ENCODE peak calls at places on chromosomes 11 and 22, in nine cellular contexts. One of them, this sample, is unnamed.

GRCh38 chr11:17230867-17231851 is 23.4 kb upstream of the PIK3C2A start:
- DNase-seq in amygdala: no peak
- DNase-seq in psoas muscle: no peak
- DNase-seq in WERI-Rb-1: no peak
- DNase-seq in CD8-positive, alpha-beta T cell: no peak
- DNase-seq in NB4: peak; percentile 78
- DNase-seq in cerebellar nuclear complex: no peak
- DNase-seq in C1 segment of cervical spinal cord: no peak
- DNase-seq in neural progenitor cell: no peak
- DNase-seq in this sample: peak; percentile 36

GRCh38 chr22:29621761-29622526 is 18.5 kb downstream of the NF2 start:
- DNase-seq in WERI-Rb-1: no peak
- DNase-seq in amygdala: no peak
- DNase-seq in NB4: no peak
- DNase-seq in psoas muscle: no peak
- DNase-seq in neural progenitor cell: no peak
- DNase-seq in C1 segment of cervical spinal cord: no peak
- DNase-seq in CD8-positive, alpha-beta T cell: no peak
- DNase-seq in cerebellar nuclear complex: no peak
- DNase-seq in this sample: no peak

GRCh38 chr22:43881091-43882061 is 10.4 kb downstream of the PNPLA5 start:
- DNase-seq in C1 segment of cervical spinal cord: no peak
- DNase-seq in CD8-positive, alpha-beta T cell: no peak
- DNase-seq in psoas muscle: peak; percentile 43
- DNase-seq in neural progenitor cell: no peak
- DNase-seq in cerebellar nuclear complex: no peak
- DNase-seq in NB4: no peak
- DNase-seq in amygdala: no peak
- DNase-seq in WERI-Rb-1: peak; percentile 6
- DNase-seq in this sample: no peak

GRCh38 chr11:44279483-44279882 is 30.5 kb downstream of the ALX4 start:
- DNase-seq in psoas muscle: no peak
- DNase-seq in C1 segment of cervical spinal cord: no peak
- DNase-seq in WERI-Rb-1: no peak
- DNase-seq in CD8-positive, alpha-beta T cell: no peak
- DNase-seq in NB4: no peak
- DNase-seq in amygdala: no peak
- DNase-seq in neural progenitor cell: no peak
- DNase-seq in cerebellar nuclear complex: no peak
- DNase-seq in this sample: no peak

GRCh38 chr11:2182075-2182474 is 10.5 kb upstream of the TH start:
- DNase-seq in CD8-positive, alpha-beta T cell: no peak
- DNase-seq in psoas muscle: no peak
- DNase-seq in amygdala: no peak
- DNase-seq in cerebellar nuclear complex: no peak
- DNase-seq in NB4: no peak
- DNase-seq in C1 segment of cervical spinal cord: no peak
- DNase-seq in neural progenitor cell: no peak
- DNase-seq in WERI-Rb-1: no peak
- DNase-seq in this sample: no peak

GRCh38 chr22:21025266-21025665 is 7.1 kb downstream of the SLC7A4 start:
- DNase-seq in C1 segment of cervical spinal cord: no peak
- DNase-seq in neural progenitor cell: no peak
- DNase-seq in WERI-Rb-1: no peak
- DNase-seq in NB4: no peak
- DNase-seq in cerebellar nuclear complex: no peak
- DNase-seq in amygdala: no peak
- DNase-seq in psoas muscle: no peak
- DNase-seq in CD8-positive, alpha-beta T cell: peak; percentile 27
- DNase-seq in this sample: no peak

GRCh38 chr22:39522567-39523300 is 2.4 kb downstream of the ATF4 start:
- DNase-seq in NB4: no peak
- DNase-seq in CD8-positive, alpha-beta T cell: no peak
- DNase-seq in C1 segment of cervical spinal cord: no peak
- DNase-seq in cerebellar nuclear complex: no peak
- DNase-seq in psoas muscle: peak; percentile 82
- DNase-seq in neural progenitor cell: peak; percentile 23
- DNase-seq in WERI-Rb-1: peak; percentile 55
- DNase-seq in amygdala: no peak
- DNase-seq in this sample: no peak

GRCh38 chr22:47446331-47446730 is 683.9 kb downstream of the TBC1D22A start:
- DNase-seq in cerebellar nuclear complex: no peak
- DNase-seq in C1 segment of cervical spinal cord: no peak
- DNase-seq in CD8-positive, alpha-beta T cell: no peak
- DNase-seq in psoas muscle: no peak
- DNase-seq in neural progenitor cell: no peak
- DNase-seq in amygdala: no peak
- DNase-seq in WERI-Rb-1: no peak
- DNase-seq in NB4: no peak
- DNase-seq in this sample: no peak

GRCh38 chr11:134664863-134665535 is 253.0 kb upstream of the B3GAT1 start:
- DNase-seq in WERI-Rb-1: no peak
- DNase-seq in psoas muscle: no peak
- DNase-seq in neural progenitor cell: no peak
- DNase-seq in cerebellar nuclear complex: no peak
- DNase-seq in amygdala: no peak
- DNase-seq in NB4: no peak
- DNase-seq in CD8-positive, alpha-beta T cell: no peak
- DNase-seq in C1 segment of cervical spinal cord: no peak
- DNase-seq in this sample: peak; percentile 35

GRCh38 chr11:68445531-68446035 is 15.0 kb upstream of the PPP6R3 start:
- DNase-seq in WERI-Rb-1: no peak
- DNase-seq in C1 segment of cervical spinal cord: no peak
- DNase-seq in neural progenitor cell: no peak
- DNase-seq in NB4: no peak
- DNase-seq in psoas muscle: peak; percentile 35
- DNase-seq in cerebellar nuclear complex: no peak
- DNase-seq in amygdala: no peak
- DNase-seq in CD8-positive, alpha-beta T cell: no peak
- DNase-seq in this sample: no peak

GRCh38 chr11:86632499-86633269 is 39.7 kb downstream of the ME3 start:
- DNase-seq in CD8-positive, alpha-beta T cell: peak; percentile 12
- DNase-seq in cerebellar nuclear complex: no peak
- DNase-seq in psoas muscle: peak; percentile 59
- DNase-seq in WERI-Rb-1: no peak
- DNase-seq in NB4: peak; percentile 72
- DNase-seq in amygdala: no peak
- DNase-seq in neural progenitor cell: peak; percentile 40
- DNase-seq in C1 segment of cervical spinal cord: no peak
- DNase-seq in this sample: no peak

GRCh38 chr11:105202844-105203548 is 63.4 kb upstream of the CARD18 start:
- DNase-seq in amygdala: no peak
- DNase-seq in psoas muscle: no peak
- DNase-seq in C1 segment of cervical spinal cord: no peak
- DNase-seq in neural progenitor cell: no peak
- DNase-seq in cerebellar nuclear complex: no peak
- DNase-seq in NB4: no peak
- DNase-seq in WERI-Rb-1: no peak
- DNase-seq in CD8-positive, alpha-beta T cell: no peak
- DNase-seq in this sample: no peak

GRCh38 chr22:49214976-49215375 is 612.7 kb downstream of the BRD1 start:
- DNase-seq in cerebellar nuclear complex: no peak
- DNase-seq in CD8-positive, alpha-beta T cell: no peak
- DNase-seq in WERI-Rb-1: no peak
- DNase-seq in C1 segment of cervical spinal cord: no peak
- DNase-seq in amygdala: no peak
- DNase-seq in psoas muscle: no peak
- DNase-seq in neural progenitor cell: no peak
- DNase-seq in NB4: no peak
- DNase-seq in this sample: no peak

GRCh38 chr22:44086759-44087158 is 62.7 kb downstream of the PARVB start:
- DNase-seq in neural progenitor cell: no peak
- DNase-seq in psoas muscle: no peak
- DNase-seq in cerebellar nuclear complex: no peak
- DNase-seq in NB4: no peak
- DNase-seq in WERI-Rb-1: no peak
- DNase-seq in amygdala: no peak
- DNase-seq in CD8-positive, alpha-beta T cell: no peak
- DNase-seq in C1 segment of cervical spinal cord: no peak
- DNase-seq in this sample: no peak

GRCh38 chr11:127071606-127072005 is 71.0 kb upstream of the KIRREL3 start:
- DNase-seq in amygdala: no peak
- DNase-seq in CD8-positive, alpha-beta T cell: no peak
- DNase-seq in neural progenitor cell: no peak
- DNase-seq in NB4: no peak
- DNase-seq in C1 segment of cervical spinal cord: no peak
- DNase-seq in cerebellar nuclear complex: no peak
- DNase-seq in psoas muscle: no peak
- DNase-seq in WERI-Rb-1: peak; percentile 11
- DNase-seq in this sample: no peak

GRCh38 chr11:24386551-24387404 is 110.1 kb upstream of the LUZP2 start:
- DNase-seq in neural progenitor cell: peak; percentile 58
- DNase-seq in amygdala: no peak
- DNase-seq in cerebellar nuclear complex: no peak
- DNase-seq in C1 segment of cervical spinal cord: no peak
- DNase-seq in WERI-Rb-1: no peak
- DNase-seq in NB4: peak; percentile 18
- DNase-seq in CD8-positive, alpha-beta T cell: no peak
- DNase-seq in psoas muscle: no peak
- DNase-seq in this sample: no peak

GRCh38 chr22:48241658-48242057 is 1479.2 kb downstream of the TBC1D22A start:
- DNase-seq in cerebellar nuclear complex: no peak
- DNase-seq in psoas muscle: no peak
- DNase-seq in amygdala: no peak
- DNase-seq in NB4: no peak
- DNase-seq in neural progenitor cell: no peak
- DNase-seq in WERI-Rb-1: no peak
- DNase-seq in C1 segment of cervical spinal cord: no peak
- DNase-seq in CD8-positive, alpha-beta T cell: no peak
- DNase-seq in this sample: no peak

GRCh38 chr11:109026891-109027489 is 362.1 kb downstream of the DDX10 start:
- DNase-seq in C1 segment of cervical spinal cord: no peak
- DNase-seq in cerebellar nuclear complex: no peak
- DNase-seq in CD8-positive, alpha-beta T cell: no peak
- DNase-seq in psoas muscle: no peak
- DNase-seq in NB4: no peak
- DNase-seq in WERI-Rb-1: no peak
- DNase-seq in neural progenitor cell: no peak
- DNase-seq in amygdala: no peak
- DNase-seq in this sample: no peak

GRCh38 chr22:50613291-50613981 is 12.8 kb downstream of the MAPK8IP2 start:
- DNase-seq in cerebellar nuclear complex: no peak
- DNase-seq in C1 segment of cervical spinal cord: no peak
- DNase-seq in amygdala: no peak
- DNase-seq in psoas muscle: peak; percentile 73
- DNase-seq in NB4: no peak
- DNase-seq in neural progenitor cell: no peak
- DNase-seq in CD8-positive, alpha-beta T cell: no peak
- DNase-seq in WERI-Rb-1: peak; percentile 44
- DNase-seq in this sample: no peak

GRCh38 chr11:65621460-65621859 is 5.9 kb downstream of the PCNX3 start:
- DNase-seq in cerebellar nuclear complex: no peak
- DNase-seq in amygdala: no peak
- DNase-seq in CD8-positive, alpha-beta T cell: no peak
- DNase-seq in C1 segment of cervical spinal cord: no peak
- DNase-seq in neural progenitor cell: no peak
- DNase-seq in NB4: no peak
- DNase-seq in psoas muscle: no peak
- DNase-seq in WERI-Rb-1: no peak
- DNase-seq in this sample: no peak

GRCh38 chr22:20531404-20532181 is 24.2 kb downstream of the MED15 start:
- DNase-seq in cerebellar nuclear complex: no peak
- DNase-seq in C1 segment of cervical spinal cord: peak; percentile 49
- DNase-seq in psoas muscle: peak; percentile 87
- DNase-seq in NB4: no peak
- DNase-seq in amygdala: peak; percentile 18
- DNase-seq in WERI-Rb-1: no peak
- DNase-seq in neural progenitor cell: peak; percentile 70
- DNase-seq in CD8-positive, alpha-beta T cell: no peak
- DNase-seq in this sample: no peak